ENCODE peak calls at places on chromosomes 3 and 15, in six cellular contexts. O, X, G, Z, Y and D are unnamed samples.

GRCh38 chr15:76976572-76977270 is 18.2 kb upstream of the PSTPIP1 start:
- DNase-seq in O (no peak), X (no peak), G (peak), Z (no peak), Y (no peak), D (no peak)

GRCh38 chr3:64796597-64796996 is 108.8 kb upstream of the ADAMTS9 start:
- DNase-seq in O (no peak), X (no peak), G (peak), Z (no peak), Y (no peak), D (peak)

GRCh38 chr15:78453447-78453846 is 15.4 kb downstream of the IREB2 start:
- DNase-seq in O (no peak), X (no peak), G (peak), Z (no peak), Y (no peak), D (no peak)

GRCh38 chr3:155418426-155418825 is 124.9 kb upstream of the STRIT1 start:
- DNase-seq in O (no peak), X (no peak), G (no peak), Z (no peak), Y (no peak), D (no peak)

GRCh38 chr3:189710620-189711388 is 79.6 kb downstream of the TP63 start:
- DNase-seq in O (peak), X (peak), G (no peak), Z (no peak), Y (no peak), D (peak)

GRCh38 chr3:97647441-97647840 is 117.1 kb upstream of the ARL6 start:
- DNase-seq in O (no peak), X (no peak), G (no peak), Z (no peak), Y (no peak), D (no peak)

GRCh38 chr3:48369685-48370329 is 2.2 kb upstream of the FBXW12 start:
- DNase-seq in O (no peak), X (no peak), G (no peak), Z (peak), Y (no peak), D (no peak)

GRCh38 chr3:105867690-105868449 is 942 bp downstream of the CBLB start:
- DNase-seq in O (no peak), X (no peak), G (no peak), Z (no peak), Y (no peak), D (peak)

GRCh38 chr3:106339551-106339950 is 470.7 kb upstream of the CBLB start:
- DNase-seq in O (no peak), X (no peak), G (no peak), Z (no peak), Y (no peak), D (no peak)

GRCh38 chr3:14561051-14561634 is 21.0 kb upstream of the GRIP2 start:
- DNase-seq in O (no peak), X (no peak), G (no peak), Z (no peak), Y (no peak), D (no peak)

GRCh38 chr3:14560110-14560509 is 20.0 kb upstream of the GRIP2 start:
- DNase-seq in O (no peak), X (no peak), G (no peak), Z (no peak), Y (no peak), D (no peak)

GRCh38 chr3:14564741-14565140 is 24.6 kb upstream of the GRIP2 start:
- DNase-seq in O (no peak), X (peak), G (no peak), Z (no peak), Y (peak), D (no peak)

GRCh38 chr3:14563946-14564539 is 23.9 kb upstream of the GRIP2 start:
- DNase-seq in O (no peak), X (no peak), G (no peak), Z (no peak), Y (no peak), D (no peak)

DNA sequence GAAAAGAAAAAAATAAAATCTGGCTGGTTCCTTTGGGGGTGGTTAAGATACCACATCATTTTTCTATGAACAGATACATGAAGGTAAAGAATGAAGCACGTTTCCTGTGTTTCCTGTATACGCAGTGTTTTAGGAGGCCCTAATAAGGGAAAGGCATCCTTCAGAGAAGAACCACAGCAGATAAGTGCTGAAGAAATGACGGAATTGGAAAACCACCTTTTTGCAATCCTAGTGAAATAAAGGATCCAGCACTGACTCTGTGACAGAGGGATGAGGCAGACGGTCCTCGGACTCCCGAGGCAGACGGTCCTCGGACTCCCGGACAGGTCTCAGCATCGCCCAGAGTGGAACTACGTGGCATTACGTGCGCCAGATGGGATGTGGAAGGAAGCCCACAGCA is 22.3 kb upstream of the GRIP2 start:
- DNase-seq in O (no peak), X (no peak), G (no peak), Z (no peak), Y (no peak), D (no peak)
- TF ChIP-seq MYC in O (no peak), X (no peak), G (no peak), Z (no peak), Y (no peak), D (no peak)

DNA sequence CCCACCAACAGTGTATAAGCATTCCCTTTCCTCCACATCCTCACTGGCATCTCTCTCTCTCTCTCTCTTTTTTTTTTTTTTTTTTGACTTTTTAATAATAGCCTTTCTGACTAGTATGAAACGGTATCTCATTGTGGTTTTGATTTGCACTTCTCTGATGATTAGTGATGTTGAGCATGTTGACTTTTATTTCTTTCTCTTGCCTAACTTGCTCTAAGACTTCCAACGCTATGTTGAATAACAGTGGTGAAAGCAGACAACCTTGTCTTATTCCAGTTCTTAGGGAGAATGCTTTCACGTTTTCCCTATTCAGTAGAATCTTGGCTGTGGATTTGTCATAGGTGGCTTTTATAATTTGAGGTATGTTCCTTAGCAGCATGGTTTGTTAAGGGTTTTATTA is 249.4 kb upstream of the MDFIC2 start:
- DNase-seq in O (no peak), X (no peak), G (no peak), Z (no peak), Y (no peak), D (no peak)
- TF ChIP-seq CTCF in O (no peak), X (no peak), G (no peak), Z (no peak), Y (no peak), D (no peak)

GRCh38 chr3:126127904-126128303 is 44.0 kb upstream of the SLC41A3 start:
- DNase-seq in O (no peak), X (no peak), G (no peak), Z (no peak), Y (no peak), D (no peak)

GRCh38 chr3:126129408-126129891 is 45.5 kb upstream of the SLC41A3 start:
- DNase-seq in O (no peak), X (no peak), G (no peak), Z (no peak), Y (no peak), D (peak)

GRCh38 chr3:126130081-126130855 is 46.3 kb upstream of the SLC41A3 start:
- DNase-seq in O (no peak), X (no peak), G (no peak), Z (no peak), Y (no peak), D (no peak)

GRCh38 chr3:126127452-126127851 is 43.5 kb upstream of the SLC41A3 start:
- DNase-seq in O (no peak), X (no peak), G (no peak), Z (no peak), Y (no peak), D (no peak)

GRCh38 chr3:126128504-126129407 is 44.8 kb upstream of the SLC41A3 start:
- DNase-seq in O (no peak), X (no peak), G (no peak), Z (no peak), Y (no peak), D (no peak)
- TF ChIP-seq MYC in O (no peak), X (no peak), G (no peak), Z (no peak), Y (no peak), D (no peak)

DNA sequence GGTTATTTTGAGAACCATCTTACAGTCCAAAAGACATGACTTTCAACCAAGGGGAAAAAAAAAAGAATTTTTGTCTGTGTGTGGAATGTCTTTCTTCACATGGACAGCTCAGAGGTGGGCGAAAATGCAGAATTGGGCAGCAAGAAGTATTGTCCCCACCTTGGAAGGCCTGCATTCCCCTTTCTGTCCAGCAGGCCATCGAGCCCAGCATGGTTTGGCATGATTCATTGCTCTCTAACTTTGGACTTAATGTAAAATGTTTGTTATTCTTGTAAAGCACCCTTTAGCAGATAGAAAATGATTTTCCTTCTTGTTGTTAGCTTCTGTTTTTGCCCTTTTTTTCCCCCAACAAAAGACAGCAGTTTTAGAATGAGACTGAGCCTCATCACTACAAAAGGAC is 12.4 kb downstream of the MYO1E start:
- DNase-seq in O (no peak), X (no peak), G (no peak), Z (no peak), Y (no peak), D (no peak)
- TF ChIP-seq CTCF in O (no peak), X (no peak), G (peak), Z (no peak), Y (no peak), D (peak)

DNA sequence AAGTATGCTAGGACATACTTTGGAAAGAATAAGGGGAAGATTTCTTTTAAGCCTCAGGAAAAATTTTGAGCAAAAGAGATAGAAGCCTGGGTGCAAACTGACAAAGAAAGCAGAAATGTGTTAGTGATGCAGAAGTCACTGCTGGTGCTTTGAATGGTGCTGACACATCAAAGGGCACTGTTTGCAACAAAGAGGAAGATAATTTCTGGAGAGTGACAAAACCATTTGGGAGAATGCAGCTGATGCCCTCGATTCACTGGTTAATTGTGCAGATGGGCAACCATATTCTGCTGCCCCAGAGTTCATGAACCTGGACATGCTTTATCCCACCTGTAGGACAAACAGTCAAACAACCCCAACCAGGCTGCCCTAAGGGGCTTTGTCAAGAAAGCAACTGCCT is 11.0 kb upstream of the RAP2B start:
- DNase-seq in O (no peak), X (no peak), G (no peak), Z (no peak), Y (no peak), D (no peak)
- TF ChIP-seq MYC in O (no peak), X (no peak), G (no peak), Z (no peak), Y (no peak), D (no peak)

GRCh38 chr15:99481831-99482230 is 84.0 kb upstream of the MEF2A start:
- DNase-seq in O (no peak), X (no peak), G (no peak), Z (no peak), Y (no peak), D (no peak)
- TF ChIP-seq CTCF in O (no peak), X (no peak), G (no peak), Z (no peak), Y (no peak), D (no peak)

DNA sequence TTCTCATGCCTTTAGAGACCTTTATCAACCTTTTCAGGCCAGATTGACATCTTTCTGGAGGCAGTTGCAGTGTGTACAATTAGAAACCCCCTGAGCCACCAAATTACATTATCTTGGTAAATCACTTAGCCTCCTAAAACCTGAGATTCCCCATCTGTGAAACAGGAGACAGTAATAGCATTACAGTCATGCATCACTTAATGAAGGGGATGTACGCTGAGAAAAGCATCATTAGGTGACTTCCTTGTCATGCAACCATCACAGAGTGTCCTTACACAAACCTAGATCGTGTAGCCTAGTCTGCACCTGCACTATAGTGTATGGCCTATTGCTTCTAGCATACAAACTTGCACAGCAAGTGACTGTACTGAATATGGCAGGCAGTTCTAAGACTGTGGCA is 400.8 kb upstream of the CNTN3 start:
- DNase-seq in O (no peak), X (no peak), G (no peak), Z (no peak), Y (no peak), D (no peak)
- TF ChIP-seq MYC in O (no peak), X (no peak), G (no peak), Z (no peak), Y (no peak), D (no peak)

GRCh38 chr15:57348081-57348480 is 28.2 kb upstream of the CGNL1 start:
- DNase-seq in O (no peak), X (no peak), G (no peak), Z (no peak), Y (no peak), D (no peak)
- TF ChIP-seq CTCF in O (no peak), X (no peak), G (no peak), Z (no peak), Y (no peak), D (no peak)